ENCODE peak calls at places on chromosomes 16 and 17, in six cellular contexts. One of them, this sample, is unnamed.

GRCh38 chr17:29178750-29179231 is 1.4 kb downstream of the MYO18A start:
- DNase-seq in GM23338: peak; percentile 51
- DNase-seq in MM.1S: no peak
- DNase-seq in heart right ventricle: no peak
- DNase-seq in transverse colon: peak; percentile 62
- DNase-seq in neural progenitor cell: no peak
- DNase-seq in this sample: peak; percentile 84

GRCh38 chr16:78697426-78697825 is 598.0 kb downstream of the WWOX start:
- DNase-seq in GM23338: no peak
- DNase-seq in MM.1S: no peak
- DNase-seq in heart right ventricle: no peak
- DNase-seq in transverse colon: no peak
- DNase-seq in neural progenitor cell: no peak
- DNase-seq in this sample: no peak

GRCh38 chr17:7686221-7687071 is 844 bp downstream of the TP53 start:
- DNase-seq in GM23338: peak; percentile 89
- DNase-seq in MM.1S: peak; percentile 75
- DNase-seq in heart right ventricle: peak; percentile 80
- DNase-seq in transverse colon: peak; percentile 80
- DNase-seq in neural progenitor cell: peak; percentile 90
- DNase-seq in this sample: peak; percentile 71

GRCh38 chr17:71919181-71919580 is 201.6 kb upstream of the SOX9 start:
- DNase-seq in GM23338: no peak
- DNase-seq in MM.1S: no peak
- DNase-seq in heart right ventricle: no peak
- DNase-seq in transverse colon: no peak
- DNase-seq in neural progenitor cell: no peak
- DNase-seq in this sample: no peak

GRCh38 chr17:58666858-58667267 is 25.0 kb downstream of the TEX14 start:
- DNase-seq in GM23338: no peak
- DNase-seq in MM.1S: no peak
- DNase-seq in heart right ventricle: peak; percentile 87
- DNase-seq in transverse colon: peak; percentile 85
- DNase-seq in neural progenitor cell: no peak
- DNase-seq in this sample: peak; percentile 50

GRCh38 chr16:56266981-56267607 is 75.8 kb downstream of the GNAO1 start:
- DNase-seq in GM23338: no peak
- DNase-seq in MM.1S: no peak
- DNase-seq in heart right ventricle: no peak
- DNase-seq in transverse colon: no peak
- DNase-seq in neural progenitor cell: no peak
- DNase-seq in this sample: no peak

GRCh38 chr16:28131210-28131609 is 67.7 kb upstream of the GSG1L start:
- DNase-seq in GM23338: no peak
- DNase-seq in MM.1S: no peak
- DNase-seq in heart right ventricle: no peak
- DNase-seq in transverse colon: no peak
- DNase-seq in neural progenitor cell: no peak
- DNase-seq in this sample: no peak

GRCh38 chr16:84913315-84913714 is 93.5 kb downstream of the CRISPLD2 start:
- DNase-seq in GM23338: no peak
- DNase-seq in MM.1S: no peak
- DNase-seq in heart right ventricle: no peak
- DNase-seq in transverse colon: peak; percentile 46
- DNase-seq in neural progenitor cell: no peak
- DNase-seq in this sample: no peak

GRCh38 chr17:8832711-8833352 is 33.7 kb upstream of the MFSD6L start:
- DNase-seq in GM23338: peak; percentile 85
- DNase-seq in MM.1S: no peak
- DNase-seq in heart right ventricle: no peak
- DNase-seq in transverse colon: peak; percentile 28
- DNase-seq in neural progenitor cell: peak; percentile 75
- DNase-seq in this sample: no peak

GRCh38 chr16:11581677-11582076 is 5.0 kb downstream of the LITAF start:
- DNase-seq in GM23338: peak; percentile 55
- DNase-seq in MM.1S: peak; percentile 32
- DNase-seq in heart right ventricle: no peak
- DNase-seq in transverse colon: no peak
- DNase-seq in neural progenitor cell: no peak
- DNase-seq in this sample: no peak

GRCh38 chr17:77924757-77925336 is 33.7 kb upstream of the TNRC6C start:
- DNase-seq in GM23338: peak; percentile 83
- DNase-seq in MM.1S: no peak
- DNase-seq in heart right ventricle: peak; percentile 72
- DNase-seq in transverse colon: no peak
- DNase-seq in neural progenitor cell: peak; percentile 58
- DNase-seq in this sample: no peak

GRCh38 chr16:85583491-85584181 is 29.5 kb upstream of the GSE1 start:
- DNase-seq in GM23338: no peak
- DNase-seq in MM.1S: no peak
- DNase-seq in heart right ventricle: no peak
- DNase-seq in transverse colon: no peak
- DNase-seq in neural progenitor cell: peak; percentile 83
- DNase-seq in this sample: no peak

GRCh38 chr17:73427198-73427597 is 115.4 kb upstream of the CDC42EP4 start:
- DNase-seq in GM23338: no peak
- DNase-seq in MM.1S: no peak
- DNase-seq in heart right ventricle: no peak
- DNase-seq in transverse colon: no peak
- DNase-seq in neural progenitor cell: no peak
- DNase-seq in this sample: no peak

GRCh38 chr17:74276051-74276476 is 2.0 kb downstream of the DNAI2 start:
- DNase-seq in GM23338: no peak
- DNase-seq in MM.1S: no peak
- DNase-seq in heart right ventricle: peak; percentile 86
- DNase-seq in transverse colon: no peak
- DNase-seq in neural progenitor cell: no peak
- DNase-seq in this sample: no peak

GRCh38 chr17:61595418-61595817 is 4.4 kb upstream of the NACA2 start:
- DNase-seq in GM23338: no peak
- DNase-seq in MM.1S: no peak
- DNase-seq in heart right ventricle: no peak
- DNase-seq in transverse colon: no peak
- DNase-seq in neural progenitor cell: no peak
- DNase-seq in this sample: no peak

GRCh38 chr17:10380631-10381408 is 8.0 kb upstream of the MYH13 start:
- DNase-seq in GM23338: no peak
- DNase-seq in MM.1S: no peak
- DNase-seq in heart right ventricle: no peak
- DNase-seq in transverse colon: no peak
- DNase-seq in neural progenitor cell: no peak
- DNase-seq in this sample: no peak

DNA sequence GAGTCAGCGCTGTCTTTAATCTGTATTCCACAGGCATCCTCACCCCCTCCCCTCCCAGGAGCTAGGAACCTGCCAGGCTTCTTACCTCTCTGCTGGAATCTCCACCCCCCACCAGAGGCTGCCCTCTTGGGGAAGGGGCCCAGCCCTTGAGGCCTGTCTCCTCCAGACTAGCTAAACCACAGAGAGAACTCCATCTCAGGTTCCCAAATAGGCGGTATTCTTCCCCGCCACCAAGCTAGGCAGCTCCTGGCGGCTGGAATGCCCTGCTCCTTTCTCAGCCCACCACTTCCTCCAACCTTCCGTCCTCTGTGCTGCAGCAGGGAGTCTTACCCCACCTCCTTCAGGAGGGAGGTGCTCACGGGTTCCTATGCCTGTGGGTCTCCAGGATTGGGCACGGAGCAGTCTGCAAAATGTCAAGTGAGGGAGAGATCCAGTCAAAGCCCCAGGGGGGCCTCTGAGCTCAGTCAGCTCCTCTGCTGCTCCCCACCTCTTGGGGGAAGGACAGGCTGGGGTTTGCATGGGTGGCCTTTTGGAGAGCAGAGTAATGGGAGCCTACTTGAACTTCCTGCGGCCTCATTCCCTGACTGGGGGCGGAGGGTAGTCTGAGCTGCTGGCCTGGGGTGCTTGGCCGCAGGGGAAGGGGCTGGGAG is 55.7 kb downstream of the SREBF1 start:
- DNase-seq in GM23338: peak; percentile 90
- DNase-seq in MM.1S: no peak
- DNase-seq in heart right ventricle: peak; percentile 35
- DNase-seq in transverse colon: peak; percentile 16
- DNase-seq in neural progenitor cell: peak; percentile 88
- DNase-seq in this sample: no peak
- TF ChIP-seq CTCF in GM23338: peak; percentile 53
- TF ChIP-seq CTCF in MM.1S: no peak
- TF ChIP-seq CTCF in heart right ventricle: peak; percentile 20
- TF ChIP-seq CTCF in transverse colon: peak; percentile 22
- TF ChIP-seq CTCF in neural progenitor cell: peak; percentile 54
- TF ChIP-seq CTCF in this sample: no peak

GRCh38 chr17:81577278-81578000 is 25.3 kb upstream of the FAAP100 start:
- DNase-seq in GM23338: no peak
- DNase-seq in MM.1S: no peak
- DNase-seq in heart right ventricle: no peak
- DNase-seq in transverse colon: no peak
- DNase-seq in neural progenitor cell: no peak
- DNase-seq in this sample: no peak
- H3K27ac ChIP-seq in GM23338: no peak overlapping the region
- H3K27ac ChIP-seq in MM.1S: no peak overlapping the region
- H3K27ac ChIP-seq in heart right ventricle: no peak overlapping the region
- H3K27ac ChIP-seq in transverse colon: peak overlapping the region; percentile 13
- H3K27ac ChIP-seq in neural progenitor cell: no peak overlapping the region
- H3K27ac ChIP-seq in this sample: peak overlapping the region; percentile 88

GRCh38 chr17:80979547-80980378 is 11.9 kb upstream of the CHMP6 start:
- DNase-seq in GM23338: no peak
- DNase-seq in MM.1S: no peak
- DNase-seq in heart right ventricle: no peak
- DNase-seq in transverse colon: no peak
- DNase-seq in neural progenitor cell: no peak
- DNase-seq in this sample: no peak

GRCh38 chr17:80981929-80982425 is 9.7 kb upstream of the CHMP6 start:
- DNase-seq in GM23338: no peak
- DNase-seq in MM.1S: no peak
- DNase-seq in heart right ventricle: no peak
- DNase-seq in transverse colon: no peak
- DNase-seq in neural progenitor cell: no peak
- DNase-seq in this sample: no peak

GRCh38 chr17:80980397-80981061 is 11.1 kb upstream of the CHMP6 start:
- DNase-seq in GM23338: no peak
- DNase-seq in MM.1S: no peak
- DNase-seq in heart right ventricle: no peak
- DNase-seq in transverse colon: no peak
- DNase-seq in neural progenitor cell: no peak
- DNase-seq in this sample: no peak

GRCh38 chr17:80982426-80982974 is 9.1 kb upstream of the CHMP6 start:
- DNase-seq in GM23338: no peak
- DNase-seq in MM.1S: no peak
- DNase-seq in heart right ventricle: no peak
- DNase-seq in transverse colon: no peak
- DNase-seq in neural progenitor cell: no peak
- DNase-seq in this sample: no peak

GRCh38 chr17:80981062-80981902 is 10.4 kb upstream of the CHMP6 start:
- DNase-seq in GM23338: peak; percentile 68
- DNase-seq in MM.1S: no peak
- DNase-seq in heart right ventricle: no peak
- DNase-seq in transverse colon: no peak
- DNase-seq in neural progenitor cell: peak; percentile 83
- DNase-seq in this sample: no peak
- TF ChIP-seq CTCF in GM23338: peak; percentile 62
- TF ChIP-seq CTCF in MM.1S: peak; percentile 71
- TF ChIP-seq CTCF in heart right ventricle: peak; percentile 83
- TF ChIP-seq CTCF in transverse colon: peak; percentile 28
- TF ChIP-seq CTCF in neural progenitor cell: peak; percentile 95
- TF ChIP-seq CTCF in this sample: peak; percentile 91

GRCh38 chr17:79003661-79004411 is 5.7 kb downstream of the CANT1 start:
- DNase-seq in GM23338: peak; percentile 48
- DNase-seq in MM.1S: no peak
- DNase-seq in heart right ventricle: no peak
- DNase-seq in transverse colon: peak; percentile 31
- DNase-seq in neural progenitor cell: peak; percentile 32
- DNase-seq in this sample: no peak
- H3K27ac ChIP-seq in GM23338: no peak overlapping the region
- H3K27ac ChIP-seq in MM.1S: no peak overlapping the region
- H3K27ac ChIP-seq in heart right ventricle: no peak overlapping the region
- H3K27ac ChIP-seq in transverse colon: peak overlapping the region; percentile 81
- H3K27ac ChIP-seq in neural progenitor cell: no peak overlapping the region
- H3K27ac ChIP-seq in this sample: peak overlapping the region; percentile 12

DNA sequence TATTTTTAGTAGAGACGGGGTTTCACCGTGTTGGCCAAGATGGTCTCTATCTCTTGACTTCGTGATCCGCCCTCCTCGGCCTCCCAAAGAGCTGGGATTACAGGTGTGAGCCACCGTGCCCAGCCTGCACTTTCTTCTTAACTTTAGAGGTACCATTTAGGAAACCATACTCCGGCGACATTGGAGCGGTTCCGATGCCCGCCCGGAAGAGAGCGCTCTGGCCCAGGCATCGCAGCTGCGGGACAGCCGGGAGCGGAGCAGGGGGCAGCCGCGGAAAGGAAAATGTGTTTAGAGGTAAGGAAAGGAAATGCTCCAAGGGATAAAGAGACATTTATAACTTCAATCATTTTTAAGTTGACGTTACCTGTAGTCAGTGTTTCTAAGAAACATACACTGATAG is 6.0 kb upstream of the HS3ST3B1 start:
- DNase-seq in GM23338: peak; percentile 58
- DNase-seq in MM.1S: no peak
- DNase-seq in heart right ventricle: no peak
- DNase-seq in transverse colon: no peak
- DNase-seq in neural progenitor cell: no peak
- DNase-seq in this sample: no peak
- TF ChIP-seq CTCF in GM23338: peak; percentile 57
- TF ChIP-seq CTCF in MM.1S: no peak
- TF ChIP-seq CTCF in heart right ventricle: no peak
- TF ChIP-seq CTCF in transverse colon: no peak
- TF ChIP-seq CTCF in neural progenitor cell: peak; percentile 13
- TF ChIP-seq CTCF in this sample: no peak

DNA sequence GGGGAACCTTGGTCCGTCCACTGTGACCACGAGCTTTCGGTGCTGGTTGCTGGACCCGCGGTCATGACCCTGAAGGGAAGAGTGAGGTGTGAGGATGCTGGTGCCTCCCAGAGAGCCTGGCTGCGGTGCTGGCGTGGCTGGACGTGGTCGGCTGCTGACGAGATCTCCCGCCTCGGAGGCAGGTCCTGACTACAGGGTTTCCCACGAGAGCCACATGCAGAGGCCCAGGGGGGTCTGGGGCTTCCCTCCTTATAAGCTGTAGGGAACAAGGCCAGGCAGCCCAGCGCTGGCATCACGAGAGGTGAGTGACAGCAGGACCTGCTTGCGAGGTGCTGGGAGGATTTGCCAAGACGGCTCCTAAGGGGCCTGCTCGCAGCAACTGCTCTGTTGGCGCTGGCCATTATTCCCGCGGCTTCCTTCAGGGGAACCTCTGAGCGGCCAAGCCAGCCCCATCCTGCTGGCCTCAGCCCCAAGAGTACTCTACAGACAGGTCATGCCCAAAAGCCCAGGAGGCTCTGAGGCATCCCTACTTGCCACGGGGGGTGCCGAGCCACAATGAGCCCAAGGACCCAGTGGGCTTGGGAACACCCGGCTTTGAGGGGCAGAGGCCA is 134.8 kb downstream of the FOXL1 start:
- DNase-seq in GM23338: no peak
- DNase-seq in MM.1S: no peak
- DNase-seq in heart right ventricle: no peak
- DNase-seq in transverse colon: no peak
- DNase-seq in neural progenitor cell: no peak
- DNase-seq in this sample: no peak
- H3K27ac ChIP-seq in GM23338: no peak overlapping the region
- H3K27ac ChIP-seq in MM.1S: no peak overlapping the region
- H3K27ac ChIP-seq in heart right ventricle: no peak overlapping the region
- H3K27ac ChIP-seq in transverse colon: no peak overlapping the region
- H3K27ac ChIP-seq in neural progenitor cell: no peak overlapping the region
- H3K27ac ChIP-seq in this sample: no peak overlapping the region

GRCh38 chr17:16919663-16920627 is 52.0 kb downstream of the TNFRSF13B start:
- DNase-seq in GM23338: peak; percentile 67
- DNase-seq in MM.1S: no peak
- DNase-seq in heart right ventricle: no peak
- DNase-seq in transverse colon: peak; percentile 1
- DNase-seq in neural progenitor cell: no peak
- DNase-seq in this sample: no peak
- TF ChIP-seq CTCF in GM23338: peak; percentile 53
- TF ChIP-seq CTCF in MM.1S: peak; percentile 11
- TF ChIP-seq CTCF in heart right ventricle: no peak
- TF ChIP-seq CTCF in transverse colon: no peak
- TF ChIP-seq CTCF in neural progenitor cell: peak; percentile 28
- TF ChIP-seq CTCF in this sample: no peak

This sample was measured in RWPE1.